ENCODE peak calls at places on chromosomes 6 and 20, in six cellular contexts. K, U, S, P, C and V are unnamed samples.

GRCh38 chr20:63106108-63106764 is 99.5 kb upstream of the BHLHE23 start:
- DNase-seq in K (no peak), U (no peak), S (peak; percentile 16), P (no peak), C (no peak), V (peak; percentile 13)

GRCh38 chr6:42512498-42513042 is 51.3 kb upstream of the UBR2 start:
- DNase-seq in K (no peak), U (no peak), S (no peak), P (peak; percentile 40), C (no peak), V (no peak)

GRCh38 chr6:90080876-90081464 is 186.7 kb downstream of the GJA10 start:
- DNase-seq in K (no peak), U (no peak), S (no peak), P (no peak), C (no peak), V (peak; percentile 4)

GRCh38 chr6:129314575-129314974 is 395.4 kb downstream of the ARHGAP18 start:
- DNase-seq in K (no peak), U (no peak), S (no peak), P (peak; percentile 72), C (no peak), V (no peak)

GRCh38 chr6:40904583-40905194 is 134.3 kb downstream of the UNC5CL start:
- DNase-seq in K (no peak), U (no peak), S (no peak), P (no peak), C (no peak), V (peak; percentile 33)

GRCh38 chr6:31479933-31480535 is 17.9 kb upstream of the MICB start:
- DNase-seq in K (no peak), U (no peak), S (no peak), P (no peak), C (no peak), V (no peak)

GRCh38 chr20:32906200-32906599 is 47.5 kb downstream of the EFCAB8 start:
- DNase-seq in K (no peak), U (no peak), S (no peak), P (no peak), C (no peak), V (no peak)

GRCh38 chr6:121395736-121396135 is 39.7 kb upstream of the GJA1 start:
- DNase-seq in K (no peak), U (no peak), S (no peak), P (no peak), C (no peak), V (peak; percentile 83)

GRCh38 chr6:107495196-107495643 is 5.3 kb downstream of the SOBP start:
- DNase-seq in K (no peak), U (peak; percentile 42), S (no peak), P (no peak), C (no peak), V (no peak)

GRCh38 chr6:170108456-170108855 is 182.4 kb downstream of the DLL1 start:
- DNase-seq in K (no peak), U (no peak), S (no peak), P (no peak), C (no peak), V (no peak)

GRCh38 chr6:56540232-56540631 is 102.5 kb downstream of the DST start:
- DNase-seq in K (peak; percentile 50), U (no peak), S (no peak), P (no peak), C (no peak), V (no peak)

GRCh38 chr6:133070410-133071043 is 170.6 kb upstream of the EYA4 start:
- DNase-seq in K (no peak), U (no peak), S (no peak), P (no peak), C (no peak), V (no peak)

GRCh38 chr20:64053841-64054661 is 4.6 kb upstream of the SOX18 start:
- DNase-seq in K (peak; percentile 70), U (no peak), S (peak; percentile 66), P (peak; percentile 33), C (no peak), V (no peak)

GRCh38 chr6:111764238-111765182 is 108.7 kb downstream of the FYN start:
- DNase-seq in K (no peak), U (no peak), S (no peak), P (no peak), C (no peak), V (peak; percentile 71)

GRCh38 chr6:113995632-113996031 is 24.7 kb upstream of the HDAC2 start:
- DNase-seq in K (no peak), U (peak; percentile 88), S (peak; percentile 97), P (peak; percentile 92), C (no peak), V (peak; percentile 31)

GRCh38 chr6:88492824-88493223 is 326.7 kb upstream of the CNR1 start:
- DNase-seq in K (no peak), U (peak; percentile 9), S (peak; percentile 21), P (peak; percentile 27), C (no peak), V (no peak)

GRCh38 chr6:33209856-33210255 is 1.6 kb downstream of the RING1 start:
- DNase-seq in K (no peak), U (no peak), S (no peak), P (no peak), C (no peak), V (no peak)

GRCh38 chr6:17589402-17590116 is 10.5 kb upstream of the FAM8A1 start:
- DNase-seq in K (no peak), U (peak; percentile 36), S (peak; percentile 94), P (peak; percentile 98), C (no peak), V (peak; percentile 83)

GRCh38 chr6:45350186-45350585 is 22.1 kb downstream of the RUNX2 start:
- DNase-seq in K (no peak), U (no peak), S (no peak), P (no peak), C (no peak), V (no peak)

GRCh38 chr6:15978426-15978825 is 150.5 kb upstream of the MYLIP start:
- DNase-seq in K (no peak), U (no peak), S (no peak), P (no peak), C (no peak), V (peak; percentile 36)

GRCh38 chr6:11634110-11634509 is 96.6 kb downstream of the TMEM170B start:
- DNase-seq in K (no peak), U (no peak), S (no peak), P (no peak), C (no peak), V (no peak)

GRCh38 chr6:130796313-130796905 is 30.8 kb upstream of the SMLR1 start:
- DNase-seq in K (no peak), U (peak; percentile 49), S (peak; percentile 74), P (peak; percentile 50), C (no peak), V (no peak)

GRCh38 chr6:1771324-1771723 is 161.6 kb downstream of the FOXC1 start:
- DNase-seq in K (no peak), U (no peak), S (no peak), P (peak; percentile 74), C (no peak), V (peak; percentile 32)

GRCh38 chr6:154458565-154459475 is 51.7 kb downstream of the CNKSR3 start:
- DNase-seq in K (no peak), U (no peak), S (no peak), P (no peak), C (no peak), V (no peak)

GRCh38 chr6:122717350-122717749 is 62.2 kb upstream of the FABP7 start:
- DNase-seq in K (peak; percentile 83), U (peak; percentile 36), S (peak; percentile 10), P (no peak), C (no peak), V (no peak)

GRCh38 chr20:41668057-41668749 is 50.0 kb upstream of the CHD6 start:
- DNase-seq in K (no peak), U (no peak), S (no peak), P (no peak), C (no peak), V (no peak)

GRCh38 chr6:113630738-113631535 is 226.2 kb upstream of the MARCKS start:
- DNase-seq in K (no peak), U (no peak), S (peak; percentile 40), P (peak; percentile 88), C (no peak), V (no peak)

GRCh38 chr20:2507875-2508630 is 662 bp downstream of the ZNF343 start:
- DNase-seq in K (peak; percentile 20), U (no peak), S (no peak), P (peak; percentile 55), C (no peak), V (peak; percentile 10)

GRCh38 chr20:53579581-53580375 is 13.9 kb downstream of the ZNF217 start:
- DNase-seq in K (peak; percentile 65), U (no peak), S (peak; percentile 80), P (peak; percentile 50), C (no peak), V (peak; percentile 76)

GRCh38 chr6:9360881-9361280 is 925.5 kb upstream of the SLC35B3 start:
- DNase-seq in K (no peak), U (no peak), S (peak; percentile 5), P (peak; percentile 69), C (no peak), V (no peak)

GRCh38 chr6:293185-294174 is 1.2 kb downstream of the DUSP22 start:
- DNase-seq in K (peak; percentile 42), U (no peak), S (peak; percentile 14), P (peak; percentile 42), C (no peak), V (peak; percentile 42)

GRCh38 chr6:135256866-135257265 is 75.8 kb downstream of the MYB start:
- DNase-seq in K (no peak), U (peak; percentile 33), S (no peak), P (no peak), C (no peak), V (peak; percentile 72)